ENCODE peak calls at places on chromosomes 7 and 10, in six cellular contexts. O is activated naive CD4-positive, alpha-beta T cell; I is naive thymus-derived CD8-positive, alpha-beta T cell; V is HT1080; Y is activated CD4-positive, alpha-beta memory T cell treated with anti-CD3 and anti-CD28 coated beads for 36 hours; H is T-helper 9 cell. C is an unnamed sample.

GRCh38 chr10:96655577-96656213 is 64.6 kb downstream of the PIK3AP1 start:
- DNase-seq in O (no peak), I (no peak), V (no peak), Y (no peak), H (no peak), C (no peak)

GRCh38 chr10:89479255-89479654 is 56.1 kb downstream of the SLC16A12 start:
- DNase-seq in O (no peak), I (no peak), V (no peak), Y (no peak), H (no peak), C (no peak)

GRCh38 chr7:28091190-28091589 is 89.4 kb downstream of the JAZF1 start:
- DNase-seq in O (no peak), I (no peak), V (no peak), Y (no peak), H (no peak), C (no peak)

GRCh38 chr7:90551036-90551435 is 45.1 kb upstream of the CDK14 start:
- DNase-seq in O (no peak), I (no peak), V (peak; percentile 28), Y (no peak), H (no peak), C (no peak)

GRCh38 chr10:45399113-45399512 is 25.1 kb downstream of the ALOX5 start:
- DNase-seq in O (no peak), I (no peak), V (no peak), Y (no peak), H (no peak), C (no peak)

GRCh38 chr10:125200396-125200795 is 40.0 kb upstream of the CTBP2 start:
- DNase-seq in O (no peak), I (no peak), V (no peak), Y (no peak), H (no peak), C (no peak)

GRCh38 chr7:93407239-93407638 is 167.3 kb downstream of the CALCR start:
- DNase-seq in O (no peak), I (no peak), V (no peak), Y (no peak), H (no peak), C (no peak)

GRCh38 chr7:114085592-114086490 is 167.0 kb upstream of the PPP1R3A start:
- DNase-seq in O (no peak), I (no peak), V (peak; percentile 77), Y (peak; percentile 52), H (peak; percentile 15), C (peak; percentile 75)

GRCh38 chr10:132788180-132788830 is 2.4 kb upstream of the NKX6-2 start:
- DNase-seq in O (no peak), I (no peak), V (no peak), Y (peak; percentile 20), H (no peak), C (peak; percentile 41)

C was measured in endothelial cell.